ENCODE peak calls at places on chromosome X, in ten cellular contexts. E, I, G, M, S, X, R, P, Q and D are unnamed samples. For H3K4me1 and H3K36me3, the result is how much of the 10 kb centered on the place peaks cover.

GRCh38 chrX:54496517-54496852 is 451 bp upstream of the FGD1 start:
- DNase-seq in M (no peak), R (no peak), X (no peak), E (no peak), I (no peak), G (no peak), Q (no peak), P (no peak), S (no peak), D (no peak)

GRCh38 chrX:56564921-56565861 is 1.8 kb downstream of the UBQLN2 start:
- DNase-seq in I (peak), G (no peak), X (no peak), Q (peak), R (peak), S (peak), P (peak), M (peak), E (no peak), D (no peak)

GRCh38 chrX:63755892-63756291 is 29.1 kb downstream of the ARHGEF9 start:
- DNase-seq in R (no peak), M (no peak), P (no peak), G (no peak), I (no peak), S (no peak), E (no peak), X (no peak), Q (no peak), D (no peak)

GRCh38 chrX:56219702-56220101 is 12.5 kb upstream of the KLF8 start:
- DNase-seq in P (no peak), S (no peak), Q (no peak), G (no peak), I (no peak), X (no peak), R (no peak), E (no peak), M (no peak), D (no peak)

GRCh38 chrX:39195156-39195555 is 393.9 kb downstream of the MID1IP1 start:
- DNase-seq in E (no peak), S (no peak), R (no peak), Q (no peak), I (no peak), G (no peak), M (no peak), P (no peak), X (no peak), D (no peak)

GRCh38 chrX:24153175-24153795 is 3.8 kb downstream of the ZFX start:
- DNase-seq in X (no peak), R (no peak), P (peak), S (peak), I (no peak), M (peak), Q (no peak), G (no peak), E (no peak), D (no peak)

GRCh38 chrX:28205905-28206304 is 224.7 kb upstream of the DCAF8L1 start:
- DNase-seq in I (no peak), Q (no peak), P (no peak), R (peak), G (no peak), X (no peak), S (no peak), M (peak), E (no peak), D (no peak)

GRCh38 chrX:37993857-37994619 is 12.3 kb upstream of the SYTL5 start:
- DNase-seq in M (peak), G (no peak), I (no peak), E (no peak), R (peak), S (peak), Q (no peak), X (peak), P (peak), D (peak)

GRCh38 chrX:4670606-4671005 is 957.2 kb upstream of the PRKX start:
- DNase-seq in E (no peak), G (no peak), Q (no peak), S (no peak), I (no peak), R (no peak), X (peak), P (no peak), M (no peak), D (no peak)

GRCh38 chrX:139327355-139327754 is 203.2 kb upstream of the F9 start:
- DNase-seq in X (no peak), R (no peak), Q (no peak), E (no peak), M (no peak), P (no peak), G (no peak), I (no peak), S (no peak), D (no peak)

GRCh38 chrX:12370444-12371089 is 232.3 kb downstream of the FRMPD4 start:
- DNase-seq in M (no peak), Q (peak), G (no peak), X (no peak), P (no peak), E (no peak), I (peak), S (peak), R (no peak), D (no peak)

GRCh38 chrX:72738396-72738795 is 24.3 kb upstream of the PHKA1 start:
- DNase-seq in P (no peak), Q (no peak), X (no peak), G (no peak), M (no peak), I (no peak), R (no peak), S (no peak), E (no peak), D (no peak)

GRCh38 chrX:144616317-144616716 is 631.0 kb upstream of the SPANXN1 start:
- DNase-seq in I (no peak), S (no peak), X (no peak), Q (peak), P (no peak), R (no peak), E (no peak), G (no peak), M (peak), D (no peak)

GRCh38 chrX:103464774-103465117 is 54.5 kb downstream of the RAB40A start:
- DNase-seq in P (peak), X (peak), G (peak), E (peak), R (peak), M (peak), I (peak), Q (peak), S (peak), D (peak)

GRCh38 chrX:79182616-79183015 is 38.1 kb downstream of the GPR174 start:
- DNase-seq in I (no peak), M (no peak), R (no peak), E (no peak), X (no peak), S (no peak), Q (no peak), P (no peak), G (no peak), D (no peak)

GRCh38 chrX:142601792-142602191 is 396.7 kb upstream of the MAGEC2 start:
- DNase-seq in M (no peak), Q (no peak), P (no peak), X (no peak), G (no peak), I (no peak), S (no peak), R (no peak), E (no peak), D (no peak)

GRCh38 chrX:10524578-10524977 is 95.8 kb downstream of the MID1 start:
- DNase-seq in P (no peak), G (no peak), S (no peak), X (no peak), R (no peak), Q (no peak), E (no peak), M (no peak), I (no peak), D (no peak)

GRCh38 chrX:125005863-125006262 is 313.8 kb upstream of the TEX13C start:
- DNase-seq in M (no peak), G (no peak), X (no peak), S (no peak), Q (no peak), P (no peak), E (no peak), R (no peak), I (no peak), D (no peak)

GRCh38 chrX:3231766-3232165 is 114.7 kb downstream of the MXRA5 start:
- DNase-seq in E (no peak), R (no peak), I (no peak), Q (peak), X (no peak), P (no peak), M (no peak), G (no peak), S (no peak), D (no peak)

GRCh38 chrX:10741496-10742048 is 121.2 kb upstream of the MID1 start:
- DNase-seq in X (no peak), G (no peak), Q (no peak), S (no peak), I (no peak), E (no peak), R (no peak), M (no peak), P (no peak), D (no peak)

GRCh38 chrX:102155806-102156179 is at the start of gene BEX5:
- DNase-seq in M (no peak), R (peak), Q (no peak), G (peak), S (peak), I (no peak), P (peak), X (peak), E (no peak), D (peak)

GRCh38 chrX:20263474-20263873 is 3.2 kb downstream of the RPS6KA3 start:
- DNase-seq in Q (peak), S (no peak), I (peak), E (no peak), G (no peak), R (no peak), P (peak), M (peak), X (no peak), D (peak)

GRCh38 chrX:74349387-74349786 is 45.4 kb downstream of the ZCCHC13 start:
- DNase-seq in X (no peak), P (no peak), Q (peak), R (no peak), G (no peak), M (peak), E (no peak), S (no peak), I (peak), D (no peak)

GRCh38 chrX:134459683-134460004 is 321 bp upstream of the HPRT1 start:
- DNase-seq in M (no peak), P (no peak), G (no peak), X (no peak), Q (peak), S (no peak), R (no peak), E (no peak), I (no peak), D (no peak)

GRCh38 chrX:75038925-75039324 is 113.7 kb upstream of the NEXMIF start:
- DNase-seq in I (peak), E (no peak), Q (peak), M (peak), X (no peak), R (no peak), S (peak), P (peak), G (no peak), D (peak)

GRCh38 chrX:148466292-148466691 is 34.1 kb upstream of the AFF2 start:
- DNase-seq in P (no peak), Q (peak), M (peak), X (no peak), S (no peak), I (no peak), G (no peak), R (no peak), E (no peak), D (no peak)

GRCh38 chrX:2351999-2352995 is 148.5 kb downstream of the DHRSX start:
- DNase-seq in G (no peak), X (no peak), Q (peak), I (peak), M (peak), R (no peak), E (no peak), P (no peak), S (no peak), D (no peak)

GRCh38 chrX:35115205-35115604 is 172.6 kb downstream of the FAM47B start:
- DNase-seq in R (no peak), Q (peak), M (no peak), S (no peak), G (no peak), I (peak), P (no peak), X (no peak), E (no peak), D (no peak)

GRCh38 chrX:46913710-46914109 is 1.5 kb downstream of the JADE3 start:
- DNase-seq in E (no peak), M (peak), P (no peak), X (peak), R (peak), Q (peak), G (no peak), I (peak), S (peak), D (no peak)

GRCh38 chrX:107738272-107738671 is 37.3 kb downstream of the TSC22D3 start:
- DNase-seq in I (no peak), G (peak), Q (no peak), X (no peak), S (no peak), E (no peak), P (no peak), R (peak), M (no peak), D (no peak)

GRCh38 chrX:108468486-108468885 is 28.8 kb downstream of the COL4A5 start:
- DNase-seq in R (no peak), Q (peak), E (no peak), S (no peak), P (no peak), G (no peak), M (no peak), X (no peak), I (peak), D (no peak)

GRCh38 chrX:123740006-123740405 is 7.2 kb upstream of the THOC2 start:
- DNase-seq in S (no peak), M (no peak), X (no peak), G (no peak), I (no peak), R (no peak), Q (no peak), E (no peak), P (no peak), D (no peak)

GRCh38 chrX:39361736-39362135 is 560.5 kb downstream of the MID1IP1 start:
- DNase-seq in P (no peak), X (no peak), R (no peak), M (no peak), Q (no peak), E (no peak), S (no peak), I (no peak), G (no peak), D (no peak)

GRCh38 chrX:23662853-23663252 is 4.4 kb upstream of the PRDX4 start:
- DNase-seq in G (no peak), E (no peak), X (no peak), I (peak), P (no peak), M (peak), Q (peak), R (no peak), S (no peak), D (peak)

GRCh38 chrX:101260435-101260834 is 30.7 kb downstream of the TAF7L start:
- DNase-seq in G (no peak), Q (no peak), R (no peak), P (no peak), I (no peak), E (no peak), M (no peak), X (no peak), S (peak), D (no peak)

GRCh38 chrX:36609653-36610585 is 398.2 kb upstream of the FAM47C start:
- DNase-seq in S (no peak), M (no peak), P (no peak), X (no peak), R (no peak), E (no peak), I (peak), G (no peak), Q (no peak), D (no peak)

GRCh38 chrX:23749576-23749975 is 6.5 kb upstream of the ACOT9 start:
- DNase-seq in I (no peak), M (no peak), G (no peak), P (no peak), S (no peak), R (no peak), E (no peak), X (no peak), Q (peak), D (no peak)

DNA sequence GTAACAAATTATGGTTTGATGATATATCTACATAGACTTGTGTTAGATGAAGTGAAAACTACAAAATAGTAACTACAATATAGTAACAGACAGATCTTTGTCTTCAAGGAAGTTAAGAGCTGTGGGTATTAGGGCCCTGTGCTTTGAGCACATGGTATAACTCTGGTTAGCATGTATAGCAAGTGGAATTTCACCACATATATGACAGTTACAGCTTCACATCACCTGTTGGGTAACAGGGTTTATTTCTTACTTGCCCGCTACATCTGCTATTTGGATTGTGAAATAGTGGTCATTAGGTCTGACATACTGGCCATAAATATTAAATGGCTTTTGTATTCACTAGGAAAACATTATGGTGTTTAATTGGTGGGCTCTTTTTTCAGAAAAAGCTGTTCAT is 20.2 kb downstream of the OFD1 start:
- DNase-seq in M (no peak), P (no peak), Q (no peak), I (no peak), E (no peak), R (no peak), S (no peak), X (no peak), G (no peak), D (no peak)
- H3K4me1 ChIP-seq in M (under half), P (under half), Q (under half), I (under half), E (under half), R (under half), S (under half), X (under half), G (under half), D (under half)

DNA sequence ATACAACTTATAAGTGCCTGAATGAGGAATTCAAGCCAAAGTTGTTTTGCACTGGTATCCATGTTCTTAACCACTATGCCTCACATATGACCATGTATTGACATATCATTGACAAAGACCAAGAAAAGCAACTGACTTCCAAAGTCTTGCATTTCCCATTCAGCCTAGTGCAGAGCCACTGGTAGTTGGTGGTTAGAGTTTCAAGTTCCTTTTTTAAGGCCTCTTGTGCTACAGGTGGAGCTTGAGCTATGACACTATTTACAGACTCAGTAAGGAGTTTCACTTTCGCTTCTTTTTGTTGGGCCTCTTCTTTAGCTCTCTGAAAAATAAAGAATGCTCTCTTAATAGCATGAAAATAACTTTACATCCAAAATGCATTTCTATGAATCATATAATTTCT is 763.0 kb downstream of the DMD start:
- DNase-seq in X (no peak), I (no peak), E (no peak), M (no peak), G (no peak), Q (no peak), P (peak), S (no peak), R (no peak), D (peak)
- H3K4me3 ChIP-seq in X (no peak), I (no peak), E (no peak), M (no peak), G (no peak), Q (no peak), P (no peak), S (no peak), R (no peak), D (peak)

GRCh38 chrX:16853537-16853936 is 16.6 kb downstream of the RBBP7 start:
- DNase-seq in S (no peak), Q (no peak), M (no peak), P (no peak), R (no peak), I (peak), X (no peak), G (no peak), E (no peak), D (no peak)
- H3K36me3 ChIP-seq in S (under half), Q (under half), M (under half), P (under half), R (under half), I (under half), X (half or more), G (under half), E (under half), D (half or more)

DNA sequence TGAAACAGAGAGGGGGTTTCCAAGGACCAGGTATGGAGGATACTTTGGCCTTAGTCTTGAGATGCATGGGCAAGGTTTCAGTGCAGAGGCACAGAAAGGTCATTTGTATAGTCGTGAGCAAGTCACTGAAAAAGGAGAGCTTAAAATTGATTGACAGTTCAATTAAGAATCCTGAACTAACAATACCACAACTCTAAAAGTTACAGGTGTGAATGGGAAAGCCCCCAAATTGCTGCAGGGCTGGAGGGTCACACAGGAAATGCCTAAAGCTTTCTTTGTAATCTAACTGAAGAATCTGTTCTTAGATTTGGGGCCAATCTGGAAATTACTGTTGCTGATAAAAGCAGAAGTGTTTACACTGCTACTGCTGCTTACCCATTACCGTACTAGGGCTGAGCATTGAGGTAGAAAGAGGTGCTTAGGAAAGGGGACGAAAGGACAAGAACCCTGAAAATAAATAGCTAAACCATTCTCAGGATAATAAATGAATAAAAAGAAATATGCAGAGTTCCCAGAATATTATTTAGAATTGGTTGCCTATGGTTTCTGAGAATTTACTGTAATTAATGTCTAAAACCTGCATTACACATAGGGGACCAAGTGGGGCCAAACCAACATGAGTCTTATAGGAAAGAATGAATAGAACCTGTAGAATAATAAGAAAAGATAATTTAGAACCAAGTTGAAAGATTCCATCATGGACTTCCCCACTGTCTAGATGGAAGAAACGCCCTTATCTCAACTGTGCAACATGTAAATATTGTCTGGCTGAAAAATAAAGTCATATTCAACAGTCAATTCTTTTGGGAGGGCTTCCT is 91.9 kb upstream of the PPP1R2C start:
- DNase-seq in S (no peak), G (no peak), P (peak), R (no peak), M (no peak), E (no peak), Q (no peak), X (no peak), I (no peak), D (no peak)
- H3K4me1 ChIP-seq in S (under half), G (under half), P (under half), R (under half), M (under half), E (under half), Q (under half), X (under half), I (under half), D (under half)

GRCh38 chrX:48835524-48836329 is at the start of gene PCSK1N:
- DNase-seq in Q (peak), G (no peak), M (peak), P (peak), E (no peak), R (no peak), X (no peak), I (no peak), S (peak), D (peak)
- H3K4me3 ChIP-seq in Q (no peak), G (peak), M (peak), P (peak), E (peak), R (no peak), X (peak), I (no peak), S (peak), D (peak)

DNA sequence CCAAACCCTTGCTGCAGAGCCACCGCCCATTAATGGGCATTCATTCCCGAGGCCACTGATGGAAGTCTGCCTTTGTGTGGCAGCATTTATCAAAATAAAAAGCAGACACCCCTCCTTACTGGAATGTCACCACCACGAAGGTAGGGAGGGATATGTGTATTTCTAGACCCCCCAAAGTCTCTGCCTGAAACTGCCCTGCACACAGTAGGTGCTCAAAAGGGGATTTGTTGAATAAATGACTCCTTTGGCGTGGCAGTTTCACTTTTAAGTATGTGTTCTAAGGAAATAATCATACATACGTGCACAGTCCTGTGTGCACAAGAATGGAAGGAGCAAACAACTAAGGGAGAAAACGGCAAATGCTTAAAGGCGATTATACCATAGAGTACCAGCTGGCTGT is 23.6 kb upstream of the GLOD5 start:
- DNase-seq in X (no peak), M (no peak), I (no peak), R (no peak), G (no peak), E (no peak), Q (no peak), P (no peak), S (no peak), D (no peak)
- H3K36me3 ChIP-seq in X (under half), M (under half), I (under half), R (under half), G (under half), E (under half), Q (under half), P (under half), S (under half), D (under half)